ENCODE peak calls at places on chromosome 15, in six cellular contexts. X, Z, D, K, B and E are unnamed samples.

GRCh38 chr15:75733761-75734651 is 21.4 kb upstream of the CSPG4 start:
- DNase-seq in K (no peak), D (no peak), B (no peak), X (peak), Z (no peak), E (no peak)

GRCh38 chr15:79811406-79812405 is 85.1 kb downstream of the MTHFS start:
- DNase-seq in Z (peak), B (no peak), X (peak), K (no peak), D (no peak), E (no peak)

GRCh38 chr15:41917767-41918430 is 24.0 kb upstream of the SPTBN5 start:
- DNase-seq in K (no peak), Z (peak), B (no peak), D (no peak), X (no peak), E (no peak)

GRCh38 chr15:82810061-82810862 is 834 bp downstream of the WHAMM start:
- DNase-seq in D (no peak), Z (peak), X (peak), B (peak), K (peak), E (no peak)

GRCh38 chr15:20340931-20341661 is 200.5 kb downstream of the GOLGA6L6 start:
- DNase-seq in Z (peak), K (peak), X (peak), B (peak), D (no peak), E (peak)

GRCh38 chr15:83928392-83928734 is 274.4 kb downstream of the ADAMTSL3 start:
- DNase-seq in B (no peak), X (no peak), D (no peak), Z (no peak), K (no peak), E (no peak)

GRCh38 chr15:95448531-95449210 is 881.8 kb upstream of the NR2F2 start:
- DNase-seq in X (no peak), D (peak), B (no peak), Z (no peak), K (no peak), E (no peak)

GRCh38 chr15:70421197-70421482 is 323.4 kb upstream of the TLE3 start:
- DNase-seq in Z (no peak), D (no peak), B (peak), K (no peak), X (no peak), E (no peak)

GRCh38 chr15:23026218-23026617 is 13.2 kb downstream of the TUBGCP5 start:
- DNase-seq in D (no peak), Z (no peak), B (no peak), K (no peak), X (no peak), E (no peak)

GRCh38 chr15:50907866-50908208 is 646 bp upstream of the AP4E1 start:
- DNase-seq in Z (peak), X (no peak), B (peak), D (no peak), K (peak), E (no peak)

GRCh38 chr15:96693990-96694517 is 363.6 kb downstream of the NR2F2 start:
- DNase-seq in B (no peak), Z (no peak), D (peak), X (no peak), K (no peak), E (no peak)

GRCh38 chr15:73601449-73602425 is 31.5 kb downstream of the NPTN start:
- DNase-seq in Z (peak), B (peak), D (no peak), X (no peak), K (no peak), E (no peak)

GRCh38 chr15:49103002-49103401 is 52.4 kb downstream of the COPS2 start:
- DNase-seq in D (no peak), Z (no peak), B (no peak), X (no peak), K (no peak), E (no peak)

GRCh38 chr15:85706779-85707518 is 87.8 kb downstream of the KLHL25 start:
- DNase-seq in Z (peak), D (no peak), X (no peak), B (no peak), K (no peak), E (no peak)

GRCh38 chr15:101008158-101009139 is 89.3 kb downstream of the LRRK1 start:
- DNase-seq in B (peak), Z (peak), D (no peak), X (peak), K (peak), E (peak)

GRCh38 chr15:80695099-80695910 is at the start of gene ABHD17C:
- DNase-seq in Z (peak), K (peak), X (no peak), D (no peak), B (peak), E (peak)

GRCh38 chr15:64527263-64527984 is 67.0 kb downstream of the ZNF609 start:
- DNase-seq in X (no peak), D (no peak), B (no peak), K (no peak), Z (no peak), E (no peak)

GRCh38 chr15:57010724-57011123 is 92.3 kb downstream of the TCF12 start:
- DNase-seq in B (no peak), K (no peak), X (no peak), D (no peak), Z (no peak), E (no peak)

GRCh38 chr15:31267161-31268107 is 59.2 kb upstream of the KLF13 start:
- DNase-seq in X (peak), Z (peak), B (no peak), K (peak), D (no peak), E (no peak)

GRCh38 chr15:31268911-31269784 is 57.5 kb upstream of the KLF13 start:
- DNase-seq in Z (peak), X (peak), K (peak), D (no peak), B (no peak), E (no peak)

GRCh38 chr15:29061746-29062660 is 176.2 kb downstream of the APBA2 start:
- DNase-seq in X (no peak), K (no peak), B (no peak), Z (no peak), D (no peak), E (no peak)

GRCh38 chr15:80991446-80991845 is 1.8 kb upstream of the MESD start:
- DNase-seq in X (peak), Z (peak), B (no peak), D (no peak), K (no peak), E (no peak)

GRCh38 chr15:58742022-58742421 is 7.5 kb downstream of the ADAM10 start:
- DNase-seq in D (no peak), B (no peak), X (no peak), Z (no peak), K (no peak), E (no peak)

GRCh38 chr15:77504310-77504709 is 83.6 kb downstream of the HMG20A start:
- DNase-seq in Z (no peak), K (no peak), X (no peak), B (no peak), D (no peak), E (no peak)

GRCh38 chr15:38217181-38217580 is 35.5 kb upstream of the SPRED1 start:
- DNase-seq in B (no peak), Z (no peak), X (no peak), K (no peak), D (no peak), E (no peak)

GRCh38 chr15:94509259-94509658 is 277.9 kb downstream of the MCTP2 start:
- DNase-seq in K (no peak), Z (no peak), D (no peak), X (no peak), B (no peak), E (no peak)

GRCh38 chr15:84915011-84915958 is 30.8 kb downstream of the SLC28A1 start:
- DNase-seq in B (peak), K (no peak), D (peak), X (peak), Z (peak), E (no peak)

GRCh38 chr15:60752973-60753720 is 274.2 kb upstream of the ICE2 start:
- DNase-seq in B (no peak), K (no peak), D (no peak), Z (no peak), X (no peak), E (no peak)

DNA sequence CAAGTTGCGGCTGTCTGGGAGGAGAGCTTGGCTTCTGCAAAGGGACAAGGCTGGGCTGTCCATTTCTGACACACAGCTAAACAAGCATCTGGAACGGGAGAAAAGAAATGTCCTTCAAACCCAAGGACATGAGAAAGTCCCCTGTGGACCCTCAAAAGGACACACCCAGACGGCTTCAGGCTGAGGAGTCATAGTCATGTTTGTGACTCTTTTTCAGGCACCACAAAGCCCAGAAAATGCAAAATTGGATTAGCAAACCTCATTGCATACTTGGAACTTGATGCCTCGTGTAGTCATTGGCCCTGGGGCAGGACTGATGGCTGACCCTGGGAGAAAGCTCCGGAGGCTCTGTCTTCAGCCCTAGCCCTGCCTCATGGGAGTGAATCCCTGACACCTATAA is 21.5 kb downstream of the FAM174B start:
- DNase-seq in Z (no peak), K (no peak), X (no peak), D (no peak), B (peak), E (no peak)
- TF ChIP-seq CTCF in Z (no peak), K (no peak), X (no peak), D (no peak), B (no peak), E (no peak)

GRCh38 chr15:87817553-87817952 is 439.0 kb downstream of the NTRK3 start:
- DNase-seq in Z (no peak), B (no peak), D (no peak), X (no peak), K (no peak), E (no peak)
- TF ChIP-seq CTCF in Z (no peak), B (peak), D (peak), X (no peak), K (no peak), E (no peak)

GRCh38 chr15:67072442-67072841 is 7.0 kb downstream of the SMAD3 start:
- DNase-seq in Z (no peak), X (no peak), D (no peak), B (no peak), K (no peak), E (no peak)
- TF ChIP-seq CTCF in Z (no peak), X (no peak), D (no peak), B (no peak), K (no peak), E (no peak)

GRCh38 chr15:44710236-44711088 is 661 bp downstream of the PATL2 start:
- DNase-seq in K (no peak), B (no peak), Z (peak), X (no peak), D (no peak), E (no peak)
- TF ChIP-seq CTCF in K (no peak), B (no peak), Z (no peak), X (no peak), D (peak), E (no peak)

GRCh38 chr15:99635794-99636193 is 70.0 kb downstream of the MEF2A start:
- DNase-seq in B (no peak), K (no peak), Z (no peak), D (no peak), X (no peak), E (no peak)
- TF ChIP-seq CTCF in B (no peak), K (no peak), Z (no peak), D (no peak), X (no peak), E (no peak)

GRCh38 chr15:88986949-88987589 is 73.9 kb upstream of the MFGE8 start:
- DNase-seq in Z (no peak), K (peak), X (no peak), D (no peak), B (no peak), E (no peak)
- TF ChIP-seq CTCF in Z (no peak), K (no peak), X (no peak), D (no peak), B (peak), E (no peak)